ENCODE peak calls at places on chromosomes 6 and 20, in five cellular contexts. O is PC-9, I is endothelial cell of umbilical vein, B is K562, P is fibroblast of lung. Y is an unnamed sample.

GRCh38 chr6:13260831-13261230 is 67.5 kb downstream of the TBC1D7 start:
- DNase-seq in O (no peak), I (no peak), B (no peak), P (no peak), Y (no peak)

GRCh38 chr20:54860716-54861115 is 385.3 kb downstream of the DOK5 start:
- DNase-seq in O (no peak), I (no peak), B (no peak), P (no peak), Y (no peak)

GRCh38 chr6:18388252-18388651 is 1.1 kb downstream of the RNF144B start:
- DNase-seq in O (peak), I (peak), B (no peak), P (peak), Y (peak)

GRCh38 chr6:87766211-87766610 is 64.2 kb upstream of the AKIRIN2 start:
- DNase-seq in O (no peak), I (no peak), B (no peak), P (peak), Y (no peak)

GRCh38 chr6:106446287-106446885 is 85.9 kb downstream of the CRYBG1 start:
- DNase-seq in O (no peak), I (peak), B (no peak), P (peak), Y (no peak)

GRCh38 chr6:154538664-154539235 is 28.3 kb upstream of the CNKSR3 start:
- DNase-seq in O (no peak), I (no peak), B (no peak), P (no peak), Y (no peak)

GRCh38 chr6:82861121-82861520 is 204.5 kb downstream of the UBE3D start:
- DNase-seq in O (peak), I (no peak), B (no peak), P (no peak), Y (peak)

GRCh38 chr6:117168296-117169059 is 96.9 kb upstream of the VGLL2 start:
- DNase-seq in O (no peak), I (no peak), B (no peak), P (no peak), Y (no peak)

GRCh38 chr6:126923807-126924206 is 194.7 kb upstream of the RSPO3 start:
- DNase-seq in O (no peak), I (no peak), B (no peak), P (no peak), Y (no peak)

GRCh38 chr20:63454729-63455567 is 17.5 kb downstream of the KCNQ2 start:
- DNase-seq in O (no peak), I (no peak), B (no peak), P (no peak), Y (no peak)

GRCh38 chr20:50727792-50728485 is 3.4 kb upstream of the PARD6B start:
- DNase-seq in O (peak), I (no peak), B (no peak), P (no peak), Y (no peak)

GRCh38 chr6:30450908-30451818 is 38.1 kb upstream of the HLA-E start:
- DNase-seq in O (no peak), I (no peak), B (no peak), P (peak), Y (peak)

GRCh38 chr6:101296184-101296583 is 97.3 kb upstream of the GRIK2 start:
- DNase-seq in O (no peak), I (no peak), B (no peak), P (peak), Y (peak)

GRCh38 chr6:129748901-129749748 is 39.1 kb upstream of the ARHGAP18 start:
- DNase-seq in O (no peak), I (peak), B (no peak), P (peak), Y (peak)

GRCh38 chr20:9241232-9241692 is 172.4 kb downstream of the PLCB4 start:
- DNase-seq in O (peak), I (peak), B (no peak), P (peak), Y (peak)

GRCh38 chr20:22452442-22453011 is 131.8 kb downstream of the FOXA2 start:
- DNase-seq in O (no peak), I (no peak), B (no peak), P (no peak), Y (no peak)

GRCh38 chr20:25269833-25270170 is 21.9 kb downstream of the PYGB start:
- DNase-seq in O (no peak), I (no peak), B (no peak), P (no peak), Y (no peak)

GRCh38 chr6:159819098-159819497 is 19.0 kb downstream of the PNLDC1 start:
- DNase-seq in O (no peak), I (no peak), B (peak), P (no peak), Y (no peak)

GRCh38 chr20:1296922-1297321 is 30.8 kb downstream of the SNPH start:
- DNase-seq in O (no peak), I (no peak), B (no peak), P (no peak), Y (no peak)

GRCh38 chr20:37522258-37523011 is 1.4 kb downstream of the NNAT start:
- DNase-seq in O (no peak), I (peak), B (no peak), P (peak), Y (peak)

GRCh38 chr6:36285797-36286196 is 15.9 kb downstream of the PNPLA1 start:
- DNase-seq in O (no peak), I (no peak), B (no peak), P (no peak), Y (no peak)

GRCh38 chr6:113758214-113758613 is 98.9 kb upstream of the MARCKS start:
- DNase-seq in O (no peak), I (no peak), B (no peak), P (no peak), Y (no peak)

GRCh38 chr6:82111818-82112217 is 135.7 kb downstream of the IBTK start:
- DNase-seq in O (no peak), I (no peak), B (no peak), P (no peak), Y (no peak)

GRCh38 chr6:43990627-43991619 is 136.3 kb downstream of the MRPL14 start:
- DNase-seq in O (no peak), I (no peak), B (peak), P (peak), Y (no peak)

GRCh38 chr20:21571841-21572690 is 58.2 kb upstream of the NKX2-2 start:
- DNase-seq in O (no peak), I (peak), B (peak), P (peak), Y (no peak)

GRCh38 chr6:34021839-34022190 is 124.1 kb downstream of the GRM4 start:
- DNase-seq in O (no peak), I (no peak), B (no peak), P (no peak), Y (no peak)

GRCh38 chr20:37797669-37798175 is 103.9 kb downstream of the CTNNBL1 start:
- DNase-seq in O (no peak), I (no peak), B (no peak), P (no peak), Y (no peak)

GRCh38 chr6:50264995-50265571 is 215.4 kb upstream of the DEFB112 start:
- DNase-seq in O (no peak), I (no peak), B (no peak), P (peak), Y (peak)

GRCh38 chr6:156593127-156593526 is 184.1 kb upstream of the ARID1B start:
- DNase-seq in O (no peak), I (no peak), B (no peak), P (no peak), Y (no peak)

GRCh38 chr20:7137395-7138151 is 370.1 kb downstream of the BMP2 start:
- DNase-seq in O (no peak), I (peak), B (no peak), P (no peak), Y (peak)

GRCh38 chr6:115717062-115717461 is 343.6 kb downstream of the FRK start:
- DNase-seq in O (no peak), I (no peak), B (no peak), P (no peak), Y (no peak)

GRCh38 chr6:44059359-44060342 is 67.6 kb downstream of the MRPL14 start:
- DNase-seq in O (no peak), I (peak), B (no peak), P (peak), Y (peak)

GRCh38 chr6:32967151-32968091 is 973 bp upstream of the BRD2 start:
- DNase-seq in O (peak), I (peak), B (peak), P (peak), Y (peak)

GRCh38 chr6:110664933-110665332 is 150.3 kb downstream of the CDK19 start:
- DNase-seq in O (no peak), I (no peak), B (no peak), P (peak), Y (no peak)

GRCh38 chr20:34629342-34629741 is 47.5 kb downstream of the PIGU start:
- DNase-seq in O (no peak), I (no peak), B (no peak), P (peak), Y (no peak)

GRCh38 chr6:53746442-53747103 is 48.2 kb upstream of the LRRC1 start:
- DNase-seq in O (peak), I (no peak), B (no peak), P (no peak), Y (peak)

GRCh38 chr6:150738092-150738625 is 127.3 kb upstream of the MTHFD1L start:
- DNase-seq in O (no peak), I (no peak), B (no peak), P (peak), Y (no peak)

GRCh38 chr6:147194652-147195403 is 9.4 kb upstream of the STXBP5 start:
- DNase-seq in O (peak), I (peak), B (no peak), P (peak), Y (peak)

GRCh38 chr6:2196079-2196679 is 49.2 kb downstream of the GMDS start:
- DNase-seq in O (no peak), I (peak), B (peak), P (peak), Y (peak)

DNA sequence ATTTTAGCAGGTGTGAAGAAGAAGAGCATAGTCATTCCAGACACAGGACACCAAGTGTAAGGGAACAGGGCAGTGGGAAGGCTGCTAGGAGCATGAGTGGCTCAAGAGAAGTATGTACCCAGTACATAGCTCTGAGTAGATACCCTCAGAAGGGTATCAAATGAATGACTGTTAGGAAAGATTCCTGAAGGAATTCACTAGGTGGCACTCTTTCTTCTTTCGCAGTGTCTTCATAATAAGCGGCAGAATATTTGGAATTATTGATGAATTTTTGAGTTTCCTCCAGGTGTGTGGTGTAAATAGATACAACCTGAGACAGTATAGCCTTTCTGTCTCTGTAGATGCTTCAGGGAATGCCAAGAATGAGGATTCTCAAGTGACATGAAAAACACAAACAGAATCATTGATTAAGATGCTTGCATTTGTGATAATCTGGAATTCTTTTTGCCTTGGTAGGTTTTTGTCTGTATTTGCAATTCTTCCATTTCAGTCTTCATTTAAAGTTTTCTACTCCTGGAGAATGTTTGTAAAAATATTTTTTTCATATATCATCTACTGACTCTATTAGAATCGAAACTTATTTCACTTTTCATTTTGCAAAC is 264.3 kb upstream of the RIMS1 start:
- DNase-seq in O (no peak), I (peak), B (no peak), P (peak), Y (no peak)
- TF ChIP-seq CTCF in O (peak), I (peak), B (peak), P (peak), Y (peak)

GRCh38 chr6:37535701-37536461 is 36.2 kb upstream of the CCDC167 start:
- DNase-seq in O (no peak), I (no peak), B (peak), P (no peak), Y (peak)
- TF ChIP-seq EZH2 in O (no peak), I (peak), B (no peak), P (peak), Y (peak)

DNA sequence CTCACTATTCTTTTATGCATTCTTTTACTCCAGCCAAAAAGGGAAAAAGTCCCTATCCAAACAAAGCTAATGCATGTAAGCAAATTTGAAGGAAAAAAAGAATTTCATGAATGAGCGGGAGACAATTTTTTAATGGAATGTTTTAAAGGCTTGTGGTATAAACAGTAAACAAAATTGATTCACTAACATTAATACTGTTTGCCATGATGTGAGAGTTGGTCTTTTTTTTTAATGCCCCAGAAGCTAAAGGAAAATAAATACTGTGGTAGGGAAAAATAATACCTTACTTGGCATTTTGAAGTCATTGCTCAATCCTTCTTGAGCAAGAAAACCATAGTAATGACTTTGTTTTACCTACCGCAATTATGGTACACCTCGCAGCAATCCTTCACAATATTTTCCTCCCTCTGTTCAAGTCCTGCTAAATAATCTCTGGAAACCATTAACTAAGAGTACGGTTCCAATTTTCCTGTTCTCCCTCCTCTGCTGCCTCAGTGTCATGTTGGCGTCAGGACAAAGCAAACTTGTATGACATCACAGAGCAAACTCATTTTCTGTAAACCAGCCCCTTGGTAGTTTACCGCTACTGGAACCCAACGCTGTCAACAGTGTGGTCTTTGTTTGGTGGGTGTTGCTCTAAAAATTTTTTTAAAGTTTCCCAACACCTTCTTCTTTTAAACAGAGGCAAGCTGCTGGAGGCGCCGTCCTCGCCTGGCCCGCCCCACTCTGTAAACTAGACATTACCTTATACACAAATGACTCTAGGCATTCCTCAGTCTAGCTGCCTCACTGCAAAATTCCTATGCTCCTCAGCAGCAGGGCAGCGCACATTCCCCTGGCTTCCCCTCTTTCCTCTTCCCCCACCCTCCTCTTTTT is 78.8 kb downstream of the BACH2 start:
- DNase-seq in O (no peak), I (no peak), B (peak), P (no peak), Y (no peak)
- H3K4me3 ChIP-seq in O (peak), I (no peak), B (no peak), P (peak), Y (peak)

GRCh38 chr20:35953411-35954199 is 697 bp downstream of the SCAND1 start:
- DNase-seq in O (no peak), I (peak), B (peak), P (peak), Y (no peak)

GRCh38 chr20:35950093-35950492 is 4.2 kb downstream of the SCAND1 start:
- DNase-seq in O (no peak), I (no peak), B (no peak), P (no peak), Y (no peak)

GRCh38 chr20:35954907-35955251 is 577 bp upstream of the SCAND1 start:
- DNase-seq in O (peak), I (no peak), B (no peak), P (peak), Y (no peak)

GRCh38 chr20:35954200-35954906 is at the start of gene SCAND1:
- DNase-seq in O (peak), I (peak), B (peak), P (peak), Y (peak)

DNA sequence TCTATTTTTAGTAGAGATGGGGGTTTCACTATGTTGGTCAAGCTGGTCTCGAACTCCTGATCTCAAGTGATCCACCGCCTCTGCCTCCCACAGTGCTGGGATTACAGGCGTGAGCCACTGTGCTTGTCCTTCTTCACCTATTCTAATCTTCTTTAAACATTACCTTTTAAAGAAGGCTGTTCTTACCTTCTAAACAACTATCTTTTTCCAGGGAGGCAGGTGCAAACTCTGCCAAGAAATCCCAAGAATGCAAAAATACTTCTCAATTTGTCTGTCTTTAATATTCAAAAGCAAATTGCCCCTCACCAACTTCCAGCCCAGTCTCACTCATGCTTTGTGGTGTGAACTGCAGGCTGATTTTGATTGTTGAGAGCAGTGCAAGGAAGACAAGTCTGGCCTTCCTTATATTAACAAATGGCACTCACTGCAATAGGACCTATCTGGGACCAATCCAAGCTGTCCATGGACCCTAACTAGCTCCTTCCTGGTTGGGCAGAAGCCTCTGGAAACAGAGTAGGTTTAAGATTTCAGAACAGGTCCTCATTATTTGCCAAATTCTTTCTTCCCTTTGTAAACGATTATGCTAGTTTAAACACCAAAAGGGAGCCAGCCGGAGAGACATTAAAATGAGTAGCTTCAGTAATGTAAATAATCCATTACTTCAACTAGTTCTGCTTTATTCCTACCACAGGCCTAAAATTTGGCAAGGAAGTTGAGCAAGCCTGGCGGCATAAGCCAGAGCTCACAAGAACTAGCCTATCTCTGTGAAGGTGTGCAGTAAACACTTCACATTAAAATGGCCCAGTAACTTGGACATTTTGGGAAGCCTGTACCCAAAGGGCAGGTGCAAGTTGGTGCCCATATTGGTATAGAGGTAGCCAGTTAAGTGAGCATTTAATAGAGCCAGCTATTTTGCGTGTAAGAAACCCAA is 1.6 kb downstream of the SCAND1 start:
- DNase-seq in O (peak), I (peak), B (no peak), P (peak), Y (no peak)
- TF ChIP-seq CTCF in O (no peak), I (no peak), B (no peak), P (no peak), Y (no peak)

GRCh38 chr20:56343861-56344381 is 14.9 kb upstream of the FAM210B start:
- DNase-seq in O (no peak), I (peak), B (peak), P (peak), Y (peak)
- TF ChIP-seq EZH2 in O (no peak), I (no peak), B (no peak), P (no peak), Y (no peak)

GRCh38 chr6:161068296-161068695 is 76.7 kb downstream of the MAP3K4 start:
- DNase-seq in O (no peak), I (no peak), B (no peak), P (no peak), Y (no peak)
- H3K4me3 ChIP-seq in O (no peak), I (no peak), B (no peak), P (no peak), Y (no peak)

Y was measured in mammary epithelial cell.